ENCODE peak calls at places on chromosomes 5 and 9, in nine cellular contexts. E is astrocyte; T is A549; W is fibroblast of lung; V is lower lobe of right lung; C is neural progenitor cell; U is gastrocnemius medialis; A is CD8-positive, alpha-beta T cell; Y is heart left ventricle. X is an unnamed sample. For H3K4me1, the result is how much of the 10 kb centered on the place peaks cover.

GRCh38 chr5:127942246-127943060 is 141.1 kb upstream of the SLC12A2 start:
- DNase-seq in E (peak), T (no peak), W (peak), V (no peak), C (no peak), U (no peak), A (no peak), Y (no peak), X (no peak)

GRCh38 chr5:150750469-150750868 is 8.3 kb downstream of the DCTN4 start:
- DNase-seq in E (no peak), T (no peak), W (no peak), V (no peak), C (no peak), U (no peak), A (no peak), Y (no peak), X (no peak)

GRCh38 chr5:151020304-151021031 is at the start of gene GPX3:
- DNase-seq in E (peak), T (peak), W (peak), V (peak), C (peak), U (peak), A (peak), Y (peak), X (peak)

GRCh38 chr9:69719368-69719767 is 40.4 kb downstream of the PTAR1 start:
- DNase-seq in E (peak), T (no peak), W (peak), V (no peak), C (no peak), U (no peak), A (no peak), Y (no peak), X (no peak)

GRCh38 chr9:92608221-92609141 is 61.5 kb downstream of the IPPK start:
- DNase-seq in E (peak), T (no peak), W (no peak), V (no peak), C (no peak), U (no peak), A (no peak), Y (peak), X (no peak)

GRCh38 chr5:32708949-32709348 is 2.2 kb upstream of the NPR3 start:
- DNase-seq in E (no peak), T (no peak), W (no peak), V (no peak), C (peak), U (no peak), A (no peak), Y (no peak), X (no peak)

GRCh38 chr5:34552129-34552528 is 104.0 kb upstream of the RAI14 start:
- DNase-seq in E (no peak), T (no peak), W (peak), V (no peak), C (no peak), U (no peak), A (no peak), Y (no peak), X (no peak)

GRCh38 chr5:116038817-116039216 is 6.5 kb downstream of the ARL14EPL start:
- DNase-seq in E (no peak), T (no peak), W (no peak), V (no peak), C (no peak), U (no peak), A (no peak), Y (no peak), X (no peak)

GRCh38 chr5:96657068-96657467 is 5.1 kb upstream of the CAST start:
- DNase-seq in E (peak), T (peak), W (peak), V (no peak), C (no peak), U (no peak), A (peak), Y (no peak), X (no peak)

GRCh38 chr9:81656004-81656403 is 33.3 kb downstream of the TLE1 start:
- DNase-seq in E (no peak), T (no peak), W (no peak), V (no peak), C (no peak), U (peak), A (no peak), Y (no peak), X (no peak)

GRCh38 chr9:115411993-115412452 is 294.1 kb upstream of the TNC start:
- DNase-seq in E (peak), T (no peak), W (no peak), V (no peak), C (no peak), U (no peak), A (no peak), Y (no peak), X (no peak)

GRCh38 chr5:107997338-107997979 is 326.7 kb upstream of the EFNA5 start:
- DNase-seq in E (peak), T (no peak), W (peak), V (no peak), C (no peak), U (no peak), A (no peak), Y (no peak), X (no peak)

GRCh38 chr5:90488791-90489190 is 14.1 kb downstream of the POLR3G start:
- DNase-seq in E (peak), T (no peak), W (no peak), V (no peak), C (no peak), U (no peak), A (no peak), Y (no peak), X (no peak)

GRCh38 chr9:117927354-117927753 is 223.2 kb downstream of the TLR4 start:
- DNase-seq in E (no peak), T (no peak), W (no peak), V (no peak), C (peak), U (no peak), A (no peak), Y (no peak), X (no peak)

DNA sequence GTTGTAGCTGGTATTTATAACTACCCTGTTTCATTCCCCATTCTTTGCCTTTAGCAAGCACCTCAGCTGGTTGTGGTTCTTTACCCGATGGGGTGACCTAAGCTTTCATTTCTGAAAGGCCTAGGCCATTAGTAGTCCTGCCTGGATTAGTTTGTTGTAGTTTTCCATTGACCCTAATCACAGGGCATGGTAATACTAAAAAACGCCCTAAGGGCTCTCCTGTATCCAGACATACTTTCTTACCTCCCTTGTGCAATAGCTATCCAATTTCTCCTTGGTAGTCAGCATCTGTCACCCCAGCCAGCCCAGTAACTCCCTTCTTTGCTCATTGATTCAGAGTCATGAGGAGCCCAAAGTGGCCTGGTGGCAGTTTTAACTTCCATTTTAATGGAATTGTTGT is 24.0 kb downstream of the TMOD1 start:
- DNase-seq in E (no peak), T (no peak), W (no peak), V (no peak), C (no peak), U (peak), A (no peak), Y (no peak), X (no peak)
- H3K4me1 ChIP-seq in E (under half), T (under half), W (under half), V (under half), C (under half), U (half or more), A (under half), Y (under half), X (under half)

DNA sequence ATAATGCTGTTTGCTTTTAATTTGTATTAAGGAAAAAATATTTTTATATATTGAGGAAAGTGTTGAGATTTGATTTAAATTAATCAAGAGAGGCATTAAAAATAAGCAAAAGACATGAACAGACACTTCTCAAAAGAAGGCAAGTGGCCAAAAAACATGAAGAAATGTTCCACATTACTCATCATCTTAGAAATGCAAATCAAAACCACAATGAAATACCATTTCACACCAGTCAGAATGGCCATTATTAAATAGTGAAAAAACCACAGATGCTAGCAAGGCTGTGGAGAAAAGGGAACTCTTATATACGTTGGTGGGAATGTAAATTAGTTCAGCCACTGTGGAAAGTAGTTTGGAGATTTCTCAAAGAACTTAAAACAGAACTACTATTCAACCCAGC is 45.9 kb downstream of the RANBP17 start:
- DNase-seq in E (peak), T (no peak), W (peak), V (no peak), C (no peak), U (no peak), A (no peak), Y (no peak), X (no peak)
- H3K4me3 ChIP-seq in E (no peak), T (no peak), W (no peak), V (no peak), C (no peak), U (no peak), A (no peak), Y (no peak), X (no peak)

GRCh38 chr9:137189297-137190295 is 1.1 kb downstream of the SSNA1 start:
- DNase-seq in E (no peak), T (no peak), W (no peak), V (no peak), C (no peak), U (no peak), A (no peak), Y (no peak), X (no peak)
- H3K4me1 ChIP-seq in E (under half), T (under half), W (under half), V (half or more), C (under half), U (under half), A (under half), Y (under half), X (under half)

GRCh38 chr9:135090081-135090480 is 2.6 kb downstream of the OLFM1 start:
- DNase-seq in E (no peak), T (no peak), W (no peak), V (no peak), C (no peak), U (no peak), A (no peak), Y (peak), X (no peak)
- H3K4me3 ChIP-seq in E (no peak), T (no peak), W (no peak), V (no peak), C (no peak), U (no peak), A (no peak), Y (no peak), X (no peak)

DNA sequence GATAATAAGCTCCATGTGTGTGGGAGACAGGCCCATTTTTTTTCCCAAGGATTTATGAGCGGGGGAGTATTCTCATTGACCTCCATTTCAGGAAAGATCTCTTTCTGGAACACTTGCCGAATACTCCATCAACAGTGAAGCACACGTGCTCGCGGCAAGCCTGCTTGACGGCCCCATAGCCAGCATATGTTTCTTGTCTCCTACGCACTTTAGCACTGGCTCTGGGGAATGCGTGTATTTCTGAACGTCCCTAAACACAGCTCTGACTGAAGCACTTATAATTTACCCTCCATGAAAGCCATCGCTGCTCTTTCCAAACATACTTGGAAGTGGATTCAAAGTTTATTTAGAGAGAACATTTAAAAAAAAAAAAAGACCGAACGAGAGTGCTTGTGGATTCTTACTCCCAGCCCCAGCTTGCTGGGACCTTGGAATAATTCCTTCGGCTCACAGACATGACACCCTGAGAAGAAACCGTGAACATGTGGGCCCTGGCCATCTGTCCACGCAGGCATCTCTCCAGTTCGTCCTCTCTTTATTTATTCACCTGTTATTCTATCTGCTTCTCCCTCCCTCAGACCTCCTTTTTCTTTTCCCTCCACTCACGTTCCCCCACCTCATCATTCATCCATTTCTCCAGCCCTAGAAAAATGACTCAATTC is 93.6 kb upstream of the PHYKPL start:
- DNase-seq in E (no peak), T (no peak), W (peak), V (peak), C (no peak), U (no peak), A (no peak), Y (no peak), X (no peak)
- H3K4me1 ChIP-seq in E (under half), T (under half), W (under half), V (under half), C (under half), U (under half), A (under half), Y (under half), X (under half)

GRCh38 chr9:16575142-16575877 is 295.2 kb downstream of the BNC2 start:
- DNase-seq in E (no peak), T (no peak), W (peak), V (no peak), C (peak), U (no peak), A (no peak), Y (no peak), X (no peak)
- H3K4me3 ChIP-seq in E (no peak), T (no peak), W (no peak), V (no peak), C (no peak), U (no peak), A (no peak), Y (no peak), X (no peak)

DNA sequence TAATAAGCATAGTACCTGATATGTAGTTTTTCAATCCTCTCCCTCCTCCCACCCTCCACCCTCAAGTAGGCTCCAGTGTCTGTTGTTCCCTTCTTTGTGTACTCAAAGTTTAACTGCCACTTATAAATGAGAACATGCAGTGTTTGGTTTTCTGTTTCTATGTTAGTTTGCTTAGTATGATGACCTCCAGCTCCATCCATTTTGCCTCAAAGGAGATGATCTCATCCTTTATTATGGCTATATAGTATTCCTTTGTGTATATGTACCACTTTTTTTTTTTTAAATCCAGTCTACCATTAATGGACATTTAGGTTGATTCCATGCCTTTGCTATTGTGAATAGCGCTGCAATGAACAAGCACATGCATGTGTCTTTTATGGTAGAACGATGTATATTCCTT is 20.5 kb downstream of the POLK start:
- DNase-seq in E (no peak), T (no peak), W (no peak), V (no peak), C (no peak), U (no peak), A (no peak), Y (no peak), X (no peak)
- H3K4me1 ChIP-seq in E (under half), T (under half), W (under half), V (under half), C (under half), U (under half), A (under half), Y (under half), X (under half)

GRCh38 chr5:171629221-171630005 is 156.2 kb upstream of the SMIM23 start:
- DNase-seq in E (no peak), T (peak), W (peak), V (no peak), C (no peak), U (no peak), A (no peak), Y (no peak), X (no peak)
- H3K4me3 ChIP-seq in E (peak), T (peak), W (peak), V (no peak), C (peak), U (no peak), A (no peak), Y (no peak), X (no peak)

GRCh38 chr5:78501411-78502338 is 141.3 kb downstream of the SCAMP1 start:
- DNase-seq in E (peak), T (no peak), W (no peak), V (no peak), C (no peak), U (no peak), A (no peak), Y (no peak), X (no peak)

GRCh38 chr5:78504726-78505431 is 143.7 kb downstream of the LHFPL2 start:
- DNase-seq in E (peak), T (peak), W (peak), V (peak), C (no peak), U (peak), A (no peak), Y (peak), X (peak)

GRCh38 chr5:78505860-78506259 is 142.7 kb downstream of the LHFPL2 start:
- DNase-seq in E (no peak), T (no peak), W (no peak), V (no peak), C (no peak), U (no peak), A (no peak), Y (no peak), X (no peak)

GRCh38 chr5:78506296-78507049 is 142.1 kb downstream of the LHFPL2 start:
- DNase-seq in E (no peak), T (no peak), W (peak), V (no peak), C (peak), U (no peak), A (no peak), Y (no peak), X (no peak)

GRCh38 chr5:78503958-78504357 is 143.5 kb downstream of the SCAMP1 start:
- DNase-seq in E (no peak), T (no peak), W (no peak), V (no peak), C (no peak), U (peak), A (no peak), Y (no peak), X (no peak)
- H3K4me1 ChIP-seq in E (half or more), T (under half), W (under half), V (half or more), C (under half), U (under half), A (under half), Y (under half), X (under half)

DNA sequence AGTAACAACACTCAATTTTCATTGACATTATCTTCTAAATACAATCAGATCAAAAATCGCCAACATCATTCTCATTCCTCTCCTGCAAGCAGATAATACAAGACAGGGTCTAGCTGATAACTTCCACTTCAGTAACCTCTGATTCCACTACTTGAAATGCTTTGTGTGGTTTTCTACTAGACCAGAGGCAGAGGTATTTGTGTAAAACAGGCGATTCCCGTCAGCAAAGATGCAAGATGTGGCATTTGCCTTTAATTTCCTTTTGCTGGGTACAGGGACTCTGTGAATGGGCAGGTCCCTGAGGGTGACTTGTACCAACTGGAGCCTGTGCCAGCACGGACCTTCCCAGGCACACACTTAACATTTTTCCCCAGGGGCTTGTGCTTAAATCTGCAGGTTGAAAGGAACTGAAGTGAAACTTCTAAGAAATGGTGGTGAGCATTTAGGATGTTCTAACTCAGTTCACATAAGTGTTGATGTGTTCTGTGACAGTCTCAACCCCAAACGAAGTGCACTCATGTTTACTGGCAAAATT is 625.5 kb upstream of the WWC1 start:
- DNase-seq in E (peak), T (no peak), W (no peak), V (no peak), C (peak), U (no peak), A (no peak), Y (no peak), X (no peak)
- H3K4me3 ChIP-seq in E (no peak), T (no peak), W (no peak), V (no peak), C (no peak), U (no peak), A (no peak), Y (no peak), X (no peak)

X was measured in prostate gland.